ENCODE peak calls at places on chromosomes 1 and 21, in four cellular contexts. One of them, this sample, is unnamed.

GRCh38 chr1:86616871-86617270 is 70.0 kb downstream of the CLCA4 start:
- DNase-seq in endothelial cell: no peak
- DNase-seq in naive thymus-derived CD8-positive, alpha-beta T cell: peak
- DNase-seq in ELR: no peak
- DNase-seq in this sample: peak

GRCh38 chr1:190320952-190321351 is 156.7 kb downstream of the BRINP3 start:
- DNase-seq in endothelial cell: peak
- DNase-seq in naive thymus-derived CD8-positive, alpha-beta T cell: no peak
- DNase-seq in ELR: peak
- DNase-seq in this sample: peak

GRCh38 chr1:54996359-54996868 is 2.3 kb upstream of the BSND start:
- DNase-seq in endothelial cell: peak
- DNase-seq in naive thymus-derived CD8-positive, alpha-beta T cell: peak
- DNase-seq in ELR: peak
- DNase-seq in this sample: peak

GRCh38 chr21:29524055-29524454 is 225.3 kb downstream of the BACH1 start:
- DNase-seq in endothelial cell: no peak
- DNase-seq in naive thymus-derived CD8-positive, alpha-beta T cell: no peak
- DNase-seq in ELR: no peak
- DNase-seq in this sample: no peak

GRCh38 chr1:119712342-119713038 is 756 bp downstream of the PHGDH start:
- DNase-seq in endothelial cell: peak
- DNase-seq in naive thymus-derived CD8-positive, alpha-beta T cell: no peak
- DNase-seq in ELR: peak
- DNase-seq in this sample: peak

GRCh38 chr1:58013237-58013636 is 533.3 kb downstream of the OMA1 start:
- DNase-seq in endothelial cell: peak
- DNase-seq in naive thymus-derived CD8-positive, alpha-beta T cell: no peak
- DNase-seq in ELR: no peak
- DNase-seq in this sample: no peak

GRCh38 chr1:212618466-212619210 is 10.1 kb downstream of the ATF3 start:
- DNase-seq in endothelial cell: no peak
- DNase-seq in naive thymus-derived CD8-positive, alpha-beta T cell: no peak
- DNase-seq in ELR: peak
- DNase-seq in this sample: no peak

GRCh38 chr21:31173881-31174555 is 135.7 kb upstream of the KRTAP19-8 start:
- DNase-seq in endothelial cell: peak
- DNase-seq in naive thymus-derived CD8-positive, alpha-beta T cell: no peak
- DNase-seq in ELR: no peak
- DNase-seq in this sample: no peak

GRCh38 chr1:35930593-35931423 is at the start of gene AGO3:
- DNase-seq in endothelial cell: peak
- DNase-seq in naive thymus-derived CD8-positive, alpha-beta T cell: peak
- DNase-seq in ELR: peak
- DNase-seq in this sample: peak

GRCh38 chr1:92817986-92818764 is 13.7 kb upstream of the RPL5 start:
- DNase-seq in endothelial cell: peak
- DNase-seq in naive thymus-derived CD8-positive, alpha-beta T cell: no peak
- DNase-seq in ELR: peak
- DNase-seq in this sample: no peak

GRCh38 chr1:53585565-53585964 is 126.4 kb downstream of the DMRTB1 start:
- DNase-seq in endothelial cell: no peak
- DNase-seq in naive thymus-derived CD8-positive, alpha-beta T cell: no peak
- DNase-seq in ELR: no peak
- DNase-seq in this sample: no peak

GRCh38 chr1:209335090-209335692 is 248.3 kb upstream of the CAMK1G start:
- DNase-seq in endothelial cell: peak
- DNase-seq in naive thymus-derived CD8-positive, alpha-beta T cell: no peak
- DNase-seq in ELR: peak
- DNase-seq in this sample: no peak

GRCh38 chr1:201696217-201696761 is 132.7 kb upstream of the IPO9 start:
- DNase-seq in endothelial cell: no peak
- DNase-seq in naive thymus-derived CD8-positive, alpha-beta T cell: no peak
- DNase-seq in ELR: peak
- DNase-seq in this sample: peak

GRCh38 chr1:168512864-168513595 is 30.8 kb downstream of the XCL2 start:
- DNase-seq in endothelial cell: no peak
- DNase-seq in naive thymus-derived CD8-positive, alpha-beta T cell: no peak
- DNase-seq in ELR: no peak
- DNase-seq in this sample: no peak

GRCh38 chr1:17434016-17434415 is 5.5 kb downstream of the RCC2 start:
- DNase-seq in endothelial cell: no peak
- DNase-seq in naive thymus-derived CD8-positive, alpha-beta T cell: no peak
- DNase-seq in ELR: no peak
- DNase-seq in this sample: no peak

GRCh38 chr1:113980120-113980519 is 846 bp downstream of the OLFML3 start:
- DNase-seq in endothelial cell: no peak
- DNase-seq in naive thymus-derived CD8-positive, alpha-beta T cell: no peak
- DNase-seq in ELR: no peak
- DNase-seq in this sample: no peak

GRCh38 chr21:44337941-44338895 is 972 bp downstream of the CFAP410 start:
- DNase-seq in endothelial cell: peak
- DNase-seq in naive thymus-derived CD8-positive, alpha-beta T cell: no peak
- DNase-seq in ELR: peak
- DNase-seq in this sample: peak

GRCh38 chr1:180926164-180926981 is 13.7 kb downstream of the KIAA1614 start:
- DNase-seq in endothelial cell: no peak
- DNase-seq in naive thymus-derived CD8-positive, alpha-beta T cell: no peak
- DNase-seq in ELR: peak
- DNase-seq in this sample: no peak

GRCh38 chr1:15172405-15173259 is 19.1 kb downstream of the TMEM51 start:
- DNase-seq in endothelial cell: no peak
- DNase-seq in naive thymus-derived CD8-positive, alpha-beta T cell: no peak
- DNase-seq in ELR: no peak
- DNase-seq in this sample: peak

This sample was measured in mammary epithelial cell.